ENCODE peak calls at places on chromosomes 1 and 21, in four cellular contexts. E, X, V and K are unnamed samples.

GRCh38 chr21:34100337-34100736 is 27.0 kb downstream of the MRPS6 start:
- DNase-seq in E (no peak), X (no peak), V (no peak), K (no peak)

GRCh38 chr1:18282851-18283600 is 175.4 kb downstream of the IGSF21 start:
- DNase-seq in E (no peak), X (no peak), V (no peak), K (no peak)

GRCh38 chr1:143553627-143554026 is 418.2 kb downstream of the FAM72C start:
- DNase-seq in E (no peak), X (no peak), V (no peak), K (no peak)

GRCh38 chr1:53547321-53547720 is 88.1 kb downstream of the DMRTB1 start:
- DNase-seq in E (no peak), X (no peak), V (no peak), K (no peak)

GRCh38 chr1:168469690-168470089 is 74.1 kb downstream of the XCL2 start:
- DNase-seq in E (no peak), X (no peak), V (no peak), K (no peak)

GRCh38 chr1:170307426-170307825 is 161.7 kb downstream of the NTMT2 start:
- DNase-seq in E (no peak), X (no peak), V (no peak), K (no peak)

GRCh38 chr21:41833138-41834115 is 45.7 kb downstream of the PRDM15 start:
- DNase-seq in E (no peak), X (peak), V (no peak), K (no peak)

GRCh38 chr21:46122758-46123683 is 25.1 kb downstream of the COL6A2 start:
- DNase-seq in E (no peak), X (no peak), V (no peak), K (no peak)

GRCh38 chr1:163331116-163331515 is 9.4 kb downstream of the NUF2 start:
- DNase-seq in E (no peak), X (no peak), V (no peak), K (no peak)

GRCh38 chr1:24175033-24175755 is 11.9 kb downstream of the IFNLR1 start:
- DNase-seq in E (peak), X (no peak), V (no peak), K (no peak)

DNA sequence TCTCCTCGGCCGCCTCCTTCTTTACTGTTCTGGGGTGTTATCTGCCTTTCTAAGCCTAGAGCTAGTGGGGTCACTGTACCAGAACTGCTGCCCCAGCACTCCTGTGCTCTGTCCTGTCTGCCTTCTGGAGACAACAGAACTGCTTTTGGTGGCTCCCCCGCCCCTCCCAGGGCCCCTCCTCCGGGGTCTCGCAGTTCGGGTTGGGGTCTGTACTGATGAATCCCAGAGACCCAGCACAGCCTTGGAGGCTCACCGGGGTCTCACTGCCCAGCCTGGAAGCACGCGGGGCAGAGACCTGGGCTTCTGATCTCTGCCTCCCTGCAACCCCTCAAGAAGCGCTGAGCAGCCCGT is 3.2 kb upstream of the PLEKHA6 start:
- DNase-seq in E (no peak), X (no peak), V (no peak), K (no peak)
- H3K4me3 ChIP-seq in E (no peak), X (peak), V (peak), K (peak)

GRCh38 chr1:27634982-27635362 is at the start of gene FGR:
- DNase-seq in E (no peak), X (no peak), V (no peak), K (no peak)
- H3K4me3 ChIP-seq in E (no peak), X (peak), V (peak), K (no peak)

DNA sequence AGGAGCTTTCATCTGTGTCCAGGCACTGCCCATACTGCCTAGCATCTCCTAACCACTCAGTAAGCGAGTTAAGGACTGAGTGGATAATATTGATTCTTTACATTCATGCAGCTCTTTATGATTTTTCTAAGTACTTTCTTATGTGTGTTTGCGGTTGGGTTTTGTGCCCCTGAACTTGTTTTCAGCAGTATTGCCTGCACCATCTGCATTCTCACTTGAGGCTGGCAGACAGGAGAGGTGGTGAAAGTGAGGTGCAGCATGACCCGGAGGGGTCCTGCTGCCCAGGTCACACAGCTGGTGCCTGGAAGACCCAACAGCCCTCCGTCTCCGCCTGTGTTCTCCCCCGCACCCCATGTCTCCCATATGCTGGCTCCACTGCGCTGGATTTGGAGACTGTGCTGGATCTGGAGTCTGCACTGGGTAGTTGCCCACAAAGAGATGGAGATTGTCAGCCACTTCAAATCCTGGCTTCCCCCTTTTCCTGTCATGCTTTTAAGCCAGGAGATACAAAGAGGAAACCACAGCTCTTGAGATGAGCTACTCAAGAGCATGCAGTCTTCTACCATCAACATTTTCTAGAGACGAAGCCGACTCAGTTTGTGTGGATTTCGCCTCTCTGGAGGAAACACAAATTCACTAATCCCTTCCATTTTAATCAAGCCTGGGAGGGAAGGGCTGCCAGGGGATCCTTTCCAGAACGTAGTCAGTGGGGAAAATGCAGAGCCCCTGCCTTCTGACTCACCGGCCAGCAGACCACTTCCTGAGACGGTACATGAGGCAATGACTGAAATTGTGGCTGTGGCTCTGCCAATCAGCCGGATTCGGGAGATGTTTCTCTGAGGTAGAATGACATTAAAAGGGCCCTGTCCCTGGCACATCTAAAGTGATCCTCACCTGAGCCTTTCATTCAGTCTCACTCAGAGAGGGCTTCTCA is 71.7 kb upstream of the ANGPTL1 start:
- DNase-seq in E (no peak), X (no peak), V (no peak), K (no peak)
- H3K4me3 ChIP-seq in E (no peak), X (no peak), V (no peak), K (no peak)

GRCh38 chr1:184755226-184756065 is 788 bp upstream of the EDEM3 start:
- DNase-seq in E (peak), X (peak), V (peak), K (no peak)

GRCh38 chr1:184754479-184755225 is at the start of gene EDEM3:
- DNase-seq in E (peak), X (peak), V (peak), K (peak)

GRCh38 chr1:184753608-184754478 is 815 bp downstream of the EDEM3 start:
- DNase-seq in E (peak), X (peak), V (no peak), K (no peak)

GRCh38 chr1:184752656-184753055 is 2.0 kb downstream of the EDEM3 start:
- DNase-seq in E (no peak), X (no peak), V (no peak), K (no peak)

DNA sequence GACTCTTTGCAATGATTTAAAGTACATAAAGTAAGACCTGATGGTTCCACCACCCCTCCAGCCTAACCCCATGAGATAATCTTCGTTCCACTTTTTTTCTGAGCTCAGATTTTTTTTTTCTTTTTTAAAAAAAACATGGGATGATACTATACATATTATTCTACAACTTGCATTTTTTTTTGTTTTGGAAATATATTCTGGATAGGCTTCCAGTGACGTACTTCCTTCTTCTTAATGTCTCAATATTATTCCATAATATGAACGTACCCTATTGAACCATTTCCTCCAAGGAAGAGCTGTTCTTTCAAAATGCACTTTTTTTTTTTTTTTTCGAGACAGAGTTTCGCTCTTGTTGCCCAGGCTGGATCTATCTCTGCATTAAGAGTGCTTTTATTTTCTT is 1.6 kb downstream of the EDEM3 start:
- DNase-seq in E (no peak), X (peak), V (no peak), K (no peak)
- H3K4me3 ChIP-seq in E (peak), X (peak), V (peak), K (peak)

DNA sequence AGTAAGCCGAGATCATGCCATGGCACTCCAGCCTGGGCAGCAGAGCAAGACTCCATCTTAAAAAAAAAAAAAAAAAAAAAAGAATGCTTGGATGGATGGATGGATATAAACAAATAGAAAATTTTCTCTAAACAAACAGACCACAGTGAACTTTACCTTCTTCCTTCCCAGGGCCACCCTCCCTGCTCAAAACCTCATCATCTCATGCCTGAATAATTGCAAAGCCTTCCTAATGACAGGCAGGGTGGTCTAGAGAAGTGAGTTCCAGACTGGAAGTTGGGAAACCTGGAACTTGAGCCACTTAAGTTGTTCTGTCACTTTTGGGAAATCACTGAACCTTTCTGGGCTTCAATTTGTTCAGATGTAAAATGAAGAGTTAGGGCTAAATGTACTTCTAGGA is 17.6 kb downstream of the ATP2B4 start:
- DNase-seq in E (no peak), X (no peak), V (no peak), K (no peak)
- H3K4me3 ChIP-seq in E (no peak), X (no peak), V (no peak), K (no peak)

GRCh38 chr1:2555634-2556276 is 416 bp upstream of the TNFRSF14 start:
- DNase-seq in E (no peak), X (peak), V (no peak), K (no peak)

GRCh38 chr1:2553871-2554620 is 2.1 kb upstream of the TNFRSF14 start:
- DNase-seq in E (no peak), X (no peak), V (no peak), K (no peak)

GRCh38 chr1:2556277-2557145 is at the start of gene TNFRSF14:
- DNase-seq in E (no peak), X (peak), V (no peak), K (no peak)

GRCh38 chr1:2557146-2558029 is 1.2 kb downstream of the TNFRSF14 start:
- DNase-seq in E (no peak), X (no peak), V (no peak), K (no peak)

GRCh38 chr1:2554621-2555387 is 1.4 kb upstream of the TNFRSF14 start:
- DNase-seq in E (no peak), X (no peak), V (no peak), K (no peak)
- H3K4me3 ChIP-seq in E (no peak), X (no peak), V (no peak), K (no peak)

DNA sequence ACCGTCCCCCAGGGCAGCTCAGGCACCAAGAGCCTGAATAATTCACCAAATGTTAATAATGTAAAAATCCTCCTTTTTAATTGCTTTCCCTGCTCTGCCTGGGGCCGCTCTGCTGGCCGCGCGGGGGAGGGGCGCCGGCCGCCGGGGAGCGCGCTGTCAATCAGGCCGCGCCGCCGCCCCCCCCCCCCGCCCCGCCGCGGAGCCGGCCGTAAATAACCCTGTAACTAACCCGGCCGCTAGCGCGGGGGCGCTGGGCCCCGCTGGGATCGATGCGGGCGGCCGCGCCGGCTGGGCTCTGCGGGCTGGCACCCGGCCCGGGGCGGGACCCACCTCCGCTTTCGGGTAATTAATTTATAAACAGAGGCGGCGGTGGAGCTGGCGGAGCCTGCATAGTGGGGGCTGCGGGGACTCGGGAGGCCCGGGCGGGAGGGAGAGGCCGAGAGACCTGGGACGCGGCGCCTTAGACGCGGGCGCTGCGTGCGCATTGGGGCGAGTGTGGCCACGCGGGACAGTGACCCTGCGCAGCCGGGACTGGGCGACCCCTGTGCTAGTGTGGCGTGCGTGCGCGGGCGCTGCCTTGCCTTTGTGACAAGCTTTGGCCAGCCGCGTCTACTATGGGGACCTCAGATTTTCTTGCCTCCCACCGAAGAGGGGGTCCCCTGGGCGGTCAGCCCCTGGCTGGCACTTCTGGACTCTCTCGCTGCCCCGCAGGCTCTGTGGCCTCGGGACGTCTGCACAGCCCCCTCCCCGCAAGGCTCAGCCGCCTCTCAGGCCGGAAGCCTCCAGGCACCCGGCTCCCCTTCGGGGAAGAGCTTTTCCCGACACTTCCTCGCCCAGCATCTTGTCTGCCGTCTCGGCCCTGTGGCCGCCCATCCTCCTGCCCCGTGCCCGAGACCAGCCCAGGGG is 16.7 kb downstream of the SAMD11 start:
- DNase-seq in E (no peak), X (peak), V (peak), K (no peak)
- H3K4me3 ChIP-seq in E (peak), X (peak), V (peak), K (no peak)

DNA sequence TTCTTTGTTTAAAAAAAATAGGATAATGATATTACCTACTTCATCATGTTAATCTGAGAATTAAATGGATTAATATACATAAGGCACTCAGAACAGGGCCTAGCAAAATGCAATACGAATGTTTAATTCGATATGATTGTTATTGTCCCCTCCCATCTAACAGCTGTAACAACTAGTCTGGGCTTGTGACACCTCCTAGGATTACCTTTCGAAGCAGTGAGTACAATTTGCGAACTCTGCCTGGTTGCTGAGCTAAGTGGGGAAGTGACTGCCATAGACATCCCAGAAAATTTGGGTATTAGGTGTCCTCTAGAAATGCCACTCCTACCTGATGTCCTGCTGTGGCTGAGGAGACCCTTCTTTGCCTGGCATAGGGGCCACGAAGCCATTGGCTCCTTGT is 3.0 kb downstream of the RASSF5 start:
- DNase-seq in E (no peak), X (no peak), V (no peak), K (no peak)
- H3K4me3 ChIP-seq in E (no peak), X (no peak), V (no peak), K (no peak)

GRCh38 chr1:35886606-35887431 is 3.8 kb downstream of the AGO1 start:
- DNase-seq in E (no peak), X (no peak), V (no peak), K (no peak)
- H3K4me3 ChIP-seq in E (no peak), X (no peak), V (peak), K (no peak)

GRCh38 chr1:230641900-230642262 is 400 bp upstream of the COG2 start:
- DNase-seq in E (no peak), X (no peak), V (no peak), K (no peak)
- H3K4me3 ChIP-seq in E (peak), X (peak), V (peak), K (peak)